ENCODE peak calls at places on chromosomes 7 and 10, in eight cellular contexts. X, D, Y, Q, F, E, C and P are unnamed samples. For H3K4me1, the result is how much of the 10 kb centered on the place peaks cover.

GRCh38 chr10:14904316-14904732 is 25.7 kb downstream of the SUV39H2 start:
- DNase-seq in X (no peak), D (no peak), Y (peak), Q (no peak), F (peak), E (no peak), C (no peak), P (no peak)

GRCh38 chr7:139823855-139824670 is 5.0 kb upstream of the TBXAS1 start:
- DNase-seq in X (no peak), D (no peak), Y (no peak), Q (no peak), F (no peak), E (no peak), C (no peak), P (peak)

GRCh38 chr7:6258440-6259182 is 13.8 kb downstream of the CYTH3 start:
- DNase-seq in X (no peak), D (no peak), Y (no peak), Q (no peak), F (no peak), E (no peak), C (no peak), P (no peak)

GRCh38 chr10:89413398-89413912 is 913 bp upstream of the IFIT5 start:
- DNase-seq in X (no peak), D (no peak), Y (no peak), Q (no peak), F (no peak), E (no peak), C (no peak), P (no peak)

GRCh38 chr7:78033428-78033827 is 234.9 kb downstream of the PHTF2 start:
- DNase-seq in X (no peak), D (no peak), Y (no peak), Q (no peak), F (no peak), E (no peak), C (no peak), P (no peak)

GRCh38 chr7:100583132-100584045 is 2.5 kb downstream of the LRCH4 start:
- DNase-seq in X (no peak), D (peak), Y (no peak), Q (peak), F (peak), E (peak), C (peak), P (no peak)

GRCh38 chr7:45636733-45637132 is 62.6 kb downstream of the ADCY1 start:
- DNase-seq in X (no peak), D (no peak), Y (no peak), Q (no peak), F (no peak), E (no peak), C (no peak), P (no peak)

GRCh38 chr10:71179382-71179781 is 33.0 kb upstream of the UNC5B start:
- DNase-seq in X (no peak), D (no peak), Y (no peak), Q (no peak), F (no peak), E (no peak), C (no peak), P (no peak)

GRCh38 chr7:140478361-140479061 is 794 bp downstream of the MKRN1 start:
- DNase-seq in X (peak), D (peak), Y (no peak), Q (peak), F (peak), E (peak), C (no peak), P (peak)

GRCh38 chr10:61785410-61786105 is 115.9 kb upstream of the ARID5B start:
- DNase-seq in X (no peak), D (no peak), Y (no peak), Q (no peak), F (no peak), E (no peak), C (no peak), P (no peak)

GRCh38 chr10:21160116-21160515 is 263.0 kb upstream of the NEBL start:
- DNase-seq in X (no peak), D (peak), Y (no peak), Q (no peak), F (no peak), E (no peak), C (no peak), P (no peak)

GRCh38 chr10:52308251-52309031 is 5.6 kb upstream of the DKK1 start:
- DNase-seq in X (peak), D (peak), Y (no peak), Q (peak), F (peak), E (no peak), C (peak), P (peak)

GRCh38 chr10:86365346-86366032 is 1.1 kb downstream of the GRID1 start:
- DNase-seq in X (no peak), D (peak), Y (no peak), Q (peak), F (no peak), E (no peak), C (peak), P (no peak)

GRCh38 chr10:118522791-118523498 is 72.5 kb downstream of the PRLHR start:
- DNase-seq in X (peak), D (no peak), Y (peak), Q (no peak), F (no peak), E (no peak), C (no peak), P (no peak)

GRCh38 chr7:101555921-101556275 is 73.2 kb downstream of the MYL10 start:
- DNase-seq in X (no peak), D (peak), Y (no peak), Q (peak), F (no peak), E (no peak), C (no peak), P (no peak)

GRCh38 chr7:135208417-135208793 is 2.9 kb downstream of the WDR91 start:
- DNase-seq in X (no peak), D (no peak), Y (no peak), Q (no peak), F (no peak), E (no peak), C (no peak), P (no peak)

GRCh38 chr7:36349626-36350025 is 40.0 kb upstream of the ANLN start:
- DNase-seq in X (peak), D (no peak), Y (no peak), Q (no peak), F (no peak), E (no peak), C (no peak), P (no peak)

GRCh38 chr7:40283391-40283790 is 148.6 kb downstream of the SUGCT start:
- DNase-seq in X (no peak), D (no peak), Y (no peak), Q (no peak), F (no peak), E (no peak), C (no peak), P (no peak)

GRCh38 chr10:132479603-132480221 is 57.9 kb upstream of the INPP5A start:
- DNase-seq in X (no peak), D (no peak), Y (no peak), Q (no peak), F (no peak), E (no peak), C (no peak), P (no peak)

GRCh38 chr10:11036424-11037011 is 18.8 kb downstream of the CELF2 start:
- DNase-seq in X (peak), D (no peak), Y (no peak), Q (peak), F (peak), E (no peak), C (no peak), P (peak)

GRCh38 chr7:142347091-142347490 is 89.2 kb upstream of the PRSS58 start:
- DNase-seq in X (no peak), D (no peak), Y (no peak), Q (no peak), F (no peak), E (no peak), C (no peak), P (no peak)

GRCh38 chr7:130793855-130794618 is 60.0 kb upstream of the KLF14 start:
- DNase-seq in X (peak), D (no peak), Y (peak), Q (no peak), F (no peak), E (no peak), C (no peak), P (no peak)

GRCh38 chr10:13953371-13953770 is 366.6 kb downstream of the PRPF18 start:
- DNase-seq in X (no peak), D (no peak), Y (no peak), Q (no peak), F (no peak), E (no peak), C (no peak), P (no peak)

GRCh38 chr10:79242620-79243152 is 104.6 kb upstream of the PPIF start:
- DNase-seq in X (peak), D (peak), Y (no peak), Q (peak), F (peak), E (peak), C (no peak), P (peak)

GRCh38 chr10:126921162-126921561 is 15.9 kb downstream of the DOCK1 start:
- DNase-seq in X (no peak), D (no peak), Y (no peak), Q (no peak), F (no peak), E (no peak), C (no peak), P (no peak)
- TF ChIP-seq CTCF in X (no peak), D (no peak), Y (no peak), Q (no peak), F (no peak), E (no peak), C (no peak), P (no peak)

GRCh38 chr10:122018951-122019413 is 30.0 kb downstream of the TACC2 start:
- DNase-seq in X (peak), D (peak), Y (no peak), Q (no peak), F (peak), E (no peak), C (no peak), P (no peak)
- H3K4me3 ChIP-seq in X (no peak), D (no peak), Y (no peak), Q (no peak), F (peak), E (no peak), C (no peak), P (no peak)

GRCh38 chr10:103545771-103546281 is 52.3 kb downstream of the NEURL1 start:
- DNase-seq in X (no peak), D (peak), Y (no peak), Q (no peak), F (no peak), E (no peak), C (no peak), P (no peak)
- H3K4me1 ChIP-seq in X (under half), D (under half), Y (under half), Q (under half), F (under half), E (under half), C (under half), P (under half)

DNA sequence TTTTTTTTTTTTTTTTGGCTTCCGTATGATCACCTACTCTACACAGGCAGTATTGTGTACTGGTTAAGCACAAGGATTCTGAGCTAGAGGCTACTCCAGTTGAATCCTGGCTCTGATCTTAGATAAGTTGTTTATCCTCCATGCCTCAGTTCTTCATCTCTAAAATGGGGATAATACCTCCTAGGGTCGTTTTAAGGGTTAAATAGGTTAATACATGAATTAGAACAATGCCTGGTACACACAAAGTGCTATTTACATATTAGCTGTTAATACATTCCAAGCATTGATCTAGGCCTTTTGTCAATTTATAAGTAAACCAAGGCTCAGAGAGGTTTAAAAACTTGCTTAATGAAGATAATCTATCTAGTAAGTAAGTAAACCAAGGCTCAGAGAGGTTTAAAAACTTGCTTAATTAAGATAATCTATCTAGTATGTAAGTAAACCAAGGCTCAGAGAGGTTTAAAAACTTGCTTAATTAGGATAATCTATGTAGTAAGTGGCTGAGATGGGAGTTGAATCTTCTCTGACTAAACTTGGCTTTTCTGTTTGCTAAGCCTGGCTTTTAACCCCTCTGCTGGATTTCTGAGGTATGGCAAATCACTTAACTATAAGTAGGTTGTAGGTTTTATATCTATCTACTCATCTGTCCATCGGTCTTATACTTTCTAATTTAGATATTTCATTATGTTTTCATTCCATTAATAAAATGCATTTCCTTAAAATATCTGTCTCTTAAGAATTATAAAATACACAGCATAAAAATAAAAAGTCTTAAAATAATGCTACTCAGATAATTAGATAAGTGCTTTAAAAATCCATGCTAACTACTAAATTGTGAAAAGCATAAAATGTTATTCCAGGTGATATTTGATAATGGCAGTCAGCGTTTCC is 59.2 kb downstream of the ST7 start:
- DNase-seq in X (peak), D (no peak), Y (peak), Q (no peak), F (no peak), E (no peak), C (no peak), P (no peak)
- TF ChIP-seq CTCF in X (peak), D (peak), Y (peak), Q (peak), F (no peak), E (peak), C (no peak), P (no peak)